ENCODE peak calls at places on chromosomes 16 and 17, in nine cellular contexts. O is GM23248, G is neuronal stem cell, U is neural progenitor cell, Q is K562, M is colonic mucosa, N is IMR-90, B is H9, R is PC-3. C is an unnamed sample.

GRCh38 chr16:67543036-67543435 is 14.4 kb downstream of the RIPOR1 start:
- DNase-seq in O (no peak), G (no peak), U (no peak), Q (no peak), M (no peak), N (no peak), B (no peak), R (no peak), C (no peak)

GRCh38 chr16:87233928-87234327 is 83.3 kb downstream of the C16orf95 start:
- DNase-seq in O (peak), G (no peak), U (peak), Q (peak), M (no peak), N (peak), B (peak), R (no peak), C (no peak)

GRCh38 chr17:13415877-13416416 is 185.8 kb downstream of the HS3ST3A1 start:
- DNase-seq in O (peak), G (no peak), U (no peak), Q (peak), M (peak), N (peak), B (no peak), R (peak), C (no peak)

GRCh38 chr16:11613381-11614303 is 26.9 kb upstream of the LITAF start:
- DNase-seq in O (no peak), G (no peak), U (no peak), Q (peak), M (peak), N (no peak), B (no peak), R (peak), C (peak)

GRCh38 chr16:22225060-22225459 is 19.0 kb downstream of the EEF2K start:
- DNase-seq in O (peak), G (no peak), U (no peak), Q (no peak), M (no peak), N (no peak), B (peak), R (no peak), C (no peak)

GRCh38 chr17:42849451-42850157 is 1.4 kb upstream of the AOC3 start:
- DNase-seq in O (peak), G (no peak), U (no peak), Q (no peak), M (no peak), N (no peak), B (no peak), R (no peak), C (peak)

GRCh38 chr17:36691606-36692005 is 90.2 kb downstream of the MRM1 start:
- DNase-seq in O (no peak), G (no peak), U (no peak), Q (no peak), M (no peak), N (no peak), B (no peak), R (no peak), C (no peak)

GRCh38 chr17:76265624-76266243 is 586 bp downstream of the UBALD2 start:
- DNase-seq in O (peak), G (peak), U (peak), Q (peak), M (peak), N (peak), B (no peak), R (peak), C (peak)

GRCh38 chr16:6977291-6977690 is 355.4 kb upstream of the RBFOX1 start:
- DNase-seq in O (no peak), G (no peak), U (no peak), Q (no peak), M (no peak), N (no peak), B (no peak), R (no peak), C (no peak)

DNA sequence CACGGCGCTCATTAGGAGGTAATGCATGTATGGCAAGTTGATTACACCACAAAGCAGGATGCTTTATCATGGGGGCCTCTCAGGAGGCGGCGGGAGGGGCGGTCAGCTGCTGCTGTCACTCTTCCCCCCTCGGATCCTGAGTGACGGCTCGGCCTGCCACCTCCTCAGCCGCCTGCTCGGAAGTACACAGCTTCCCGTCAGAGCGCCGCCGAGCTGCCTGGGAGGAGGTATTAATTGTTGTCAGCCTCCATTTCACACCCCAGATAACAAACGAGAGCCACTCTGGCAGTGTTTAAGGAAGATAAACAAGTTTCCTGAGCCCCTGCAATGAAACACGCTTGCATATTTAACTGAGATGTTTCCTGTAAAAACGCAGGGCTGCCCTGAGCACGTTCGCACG is 84.1 kb upstream of the IRX3 start:
- DNase-seq in O (no peak), G (no peak), U (peak), Q (peak), M (no peak), N (no peak), B (peak), R (no peak), C (no peak)
- H3K9ac ChIP-seq in O (no peak), G (no peak), U (no peak), Q (no peak), M (no peak), N (no peak), B (no peak), R (no peak), C (no peak)

GRCh38 chr17:27985736-27986394 is 56.6 kb upstream of the NLK start:
- DNase-seq in O (no peak), G (no peak), U (no peak), Q (no peak), M (no peak), N (no peak), B (no peak), R (no peak), C (no peak)

GRCh38 chr17:27985306-27985705 is 57.2 kb upstream of the NLK start:
- DNase-seq in O (no peak), G (no peak), U (no peak), Q (no peak), M (no peak), N (no peak), B (no peak), R (no peak), C (no peak)

GRCh38 chr17:27984404-27984803 is 58.1 kb upstream of the NLK start:
- DNase-seq in O (no peak), G (no peak), U (no peak), Q (no peak), M (no peak), N (no peak), B (no peak), R (no peak), C (no peak)

GRCh38 chr17:27983853-27984252 is 58.6 kb upstream of the NLK start:
- DNase-seq in O (no peak), G (no peak), U (no peak), Q (no peak), M (no peak), N (no peak), B (no peak), R (no peak), C (no peak)

DNA sequence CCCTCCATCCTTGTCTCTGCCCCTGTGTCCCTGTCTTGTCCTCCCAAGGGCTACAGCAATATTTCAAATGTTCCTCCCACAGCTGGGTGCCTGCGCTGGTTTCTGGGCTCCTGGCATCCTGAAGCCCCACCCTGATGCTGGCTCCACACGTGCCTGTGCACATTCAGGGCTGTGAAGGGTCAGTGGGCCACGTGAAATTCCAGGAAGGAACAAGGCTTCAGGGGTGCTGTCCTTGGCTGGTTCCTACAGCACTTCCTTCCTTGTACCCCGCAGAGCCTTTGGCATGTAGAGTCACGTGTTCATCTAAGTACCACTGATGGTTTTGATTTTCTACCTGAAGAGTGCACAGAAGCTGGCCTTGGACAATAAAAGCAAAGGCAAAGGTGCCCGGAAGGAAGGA is 57.7 kb upstream of the NLK start:
- DNase-seq in O (no peak), G (no peak), U (no peak), Q (no peak), M (no peak), N (no peak), B (no peak), R (no peak), C (peak)
- H3K27ac ChIP-seq in O (no peak), G (no peak), U (no peak), Q (peak), M (no peak), N (no peak), B (no peak), R (no peak), C (no peak)

DNA sequence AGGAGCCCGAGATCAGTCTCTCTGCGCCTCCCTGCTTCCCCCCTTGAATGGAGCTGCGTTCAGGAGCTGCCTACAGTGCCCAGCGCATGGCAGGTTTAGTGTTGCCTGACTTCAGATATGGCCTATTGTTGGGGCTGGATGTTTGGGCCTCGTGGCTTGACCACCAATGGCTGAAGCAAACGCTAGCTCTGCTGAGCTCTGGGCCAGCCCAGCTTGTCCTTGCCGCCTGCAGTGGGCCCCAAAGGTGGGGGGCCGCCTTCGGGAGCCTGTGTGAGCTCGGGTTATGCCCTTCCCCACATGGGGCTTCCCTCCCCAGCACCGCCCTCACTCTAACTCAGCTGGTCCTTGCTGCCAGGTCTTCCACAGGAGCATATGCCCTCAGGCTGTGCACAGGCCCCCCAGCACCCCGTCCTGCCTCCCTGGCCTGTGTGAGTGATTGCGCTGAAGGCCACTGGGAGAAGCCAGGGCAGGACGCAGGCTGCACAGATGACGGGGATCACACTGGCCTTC is 2.0 kb upstream of the METTL26 start:
- DNase-seq in O (no peak), G (no peak), U (no peak), Q (no peak), M (no peak), N (no peak), B (no peak), R (no peak), C (no peak)
- H3K9ac ChIP-seq in O (no peak), G (peak), U (no peak), Q (peak), M (peak), N (no peak), B (no peak), R (no peak), C (no peak)

DNA sequence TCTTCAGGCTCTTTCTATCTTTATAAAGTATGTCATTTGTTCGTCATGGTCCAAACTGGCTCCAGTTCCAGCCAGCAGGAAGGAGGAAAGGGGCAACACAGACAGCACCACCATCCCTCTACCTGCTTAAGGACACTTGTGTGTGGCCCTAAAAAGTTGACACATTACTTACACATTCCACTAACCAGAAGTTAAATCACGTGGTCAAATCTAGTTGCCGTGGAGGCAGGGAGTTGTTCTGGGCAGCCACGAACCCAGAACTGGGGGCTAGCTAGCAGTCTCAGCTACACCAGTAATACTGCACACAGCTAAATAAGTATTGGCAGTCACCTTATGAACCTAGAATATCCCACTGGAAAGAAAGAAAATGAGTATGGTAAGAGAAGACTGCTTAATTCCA is 104.2 kb downstream of the SNX11 start:
- DNase-seq in O (no peak), G (no peak), U (no peak), Q (no peak), M (no peak), N (no peak), B (no peak), R (no peak), C (no peak)
- H3K27ac ChIP-seq in O (no peak), G (no peak), U (no peak), Q (no peak), M (no peak), N (no peak), B (no peak), R (no peak), C (no peak)

GRCh38 chr17:7912927-7913524 is 3.1 kb downstream of the RNF227 start:
- DNase-seq in O (peak), G (peak), U (peak), Q (peak), M (peak), N (peak), B (peak), R (peak), C (no peak)

GRCh38 chr17:7914771-7915610 is 1.1 kb downstream of the RNF227 start:
- DNase-seq in O (peak), G (no peak), U (no peak), Q (no peak), M (no peak), N (peak), B (no peak), R (peak), C (no peak)

GRCh38 chr17:7916383-7916677 is 241 bp upstream of the RNF227 start:
- DNase-seq in O (no peak), G (no peak), U (no peak), Q (no peak), M (no peak), N (no peak), B (no peak), R (no peak), C (no peak)

GRCh38 chr17:7915611-7916382 is at the start of gene RNF227:
- DNase-seq in O (peak), G (peak), U (peak), Q (peak), M (peak), N (peak), B (peak), R (peak), C (peak)

DNA sequence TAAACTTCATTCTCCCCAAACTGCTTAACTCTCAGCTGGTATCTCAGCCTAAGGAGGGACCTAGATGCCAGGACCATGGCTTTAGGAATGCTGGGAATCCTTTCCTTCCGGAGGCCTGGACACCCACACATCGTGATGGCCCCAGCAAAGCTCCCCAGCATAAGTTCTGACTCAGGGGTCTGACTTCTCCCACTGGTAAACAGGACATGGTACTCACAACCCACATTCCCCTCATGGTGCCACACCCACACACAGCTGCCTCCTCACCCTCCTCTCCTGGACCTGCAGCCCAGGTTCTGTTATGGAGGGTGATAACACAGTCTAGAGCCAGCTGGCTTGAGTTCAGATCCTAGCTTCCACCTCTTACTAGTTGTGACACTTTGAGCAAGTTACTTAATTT is 710 bp upstream of the RNF227 start:
- DNase-seq in O (peak), G (no peak), U (no peak), Q (no peak), M (no peak), N (peak), B (no peak), R (no peak), C (no peak)
- H3K9ac ChIP-seq in O (peak), G (no peak), U (no peak), Q (peak), M (no peak), N (no peak), B (no peak), R (no peak), C (peak)

DNA sequence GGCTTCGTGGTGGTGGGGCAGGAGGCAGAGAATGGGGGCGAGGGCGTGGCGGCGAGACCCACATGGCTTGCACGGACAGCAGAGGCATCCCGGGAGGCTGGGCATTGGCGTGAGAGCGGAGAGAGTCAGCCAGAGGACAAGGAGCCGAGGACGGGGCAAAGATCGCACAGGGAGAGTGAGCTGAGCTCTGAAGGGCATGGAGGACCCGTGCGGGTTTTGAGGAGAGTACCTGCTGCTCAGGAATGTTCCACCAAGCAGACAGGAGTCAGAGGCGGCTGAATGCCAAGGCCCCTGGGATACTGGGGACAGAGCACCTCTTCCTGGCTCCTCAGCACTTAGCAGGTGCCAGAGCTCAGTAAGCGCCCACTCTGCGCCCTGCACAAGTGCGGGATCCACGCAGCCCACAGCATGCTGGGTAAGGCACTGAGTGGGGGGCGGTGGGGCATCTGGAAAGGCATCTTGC is 47.8 kb downstream of the ARHGAP27 start:
- DNase-seq in O (no peak), G (no peak), U (no peak), Q (no peak), M (no peak), N (no peak), B (peak), R (no peak), C (no peak)
- H3K27ac ChIP-seq in O (no peak), G (no peak), U (no peak), Q (no peak), M (no peak), N (no peak), B (no peak), R (no peak), C (no peak)

GRCh38 chr17:57916925-57917858 is 38.0 kb downstream of the CUEDC1 start:
- DNase-seq in O (no peak), G (no peak), U (no peak), Q (no peak), M (no peak), N (no peak), B (no peak), R (peak), C (no peak)

GRCh38 chr17:57915532-57915931 is 39.7 kb downstream of the CUEDC1 start:
- DNase-seq in O (no peak), G (no peak), U (peak), Q (no peak), M (no peak), N (peak), B (no peak), R (no peak), C (no peak)

GRCh38 chr17:57918017-57918895 is 37.0 kb downstream of the CUEDC1 start:
- DNase-seq in O (peak), G (no peak), U (peak), Q (no peak), M (no peak), N (peak), B (no peak), R (peak), C (no peak)

GRCh38 chr17:57914274-57915147 is 40.7 kb downstream of the CUEDC1 start:
- DNase-seq in O (no peak), G (no peak), U (no peak), Q (no peak), M (no peak), N (no peak), B (no peak), R (no peak), C (no peak)

DNA sequence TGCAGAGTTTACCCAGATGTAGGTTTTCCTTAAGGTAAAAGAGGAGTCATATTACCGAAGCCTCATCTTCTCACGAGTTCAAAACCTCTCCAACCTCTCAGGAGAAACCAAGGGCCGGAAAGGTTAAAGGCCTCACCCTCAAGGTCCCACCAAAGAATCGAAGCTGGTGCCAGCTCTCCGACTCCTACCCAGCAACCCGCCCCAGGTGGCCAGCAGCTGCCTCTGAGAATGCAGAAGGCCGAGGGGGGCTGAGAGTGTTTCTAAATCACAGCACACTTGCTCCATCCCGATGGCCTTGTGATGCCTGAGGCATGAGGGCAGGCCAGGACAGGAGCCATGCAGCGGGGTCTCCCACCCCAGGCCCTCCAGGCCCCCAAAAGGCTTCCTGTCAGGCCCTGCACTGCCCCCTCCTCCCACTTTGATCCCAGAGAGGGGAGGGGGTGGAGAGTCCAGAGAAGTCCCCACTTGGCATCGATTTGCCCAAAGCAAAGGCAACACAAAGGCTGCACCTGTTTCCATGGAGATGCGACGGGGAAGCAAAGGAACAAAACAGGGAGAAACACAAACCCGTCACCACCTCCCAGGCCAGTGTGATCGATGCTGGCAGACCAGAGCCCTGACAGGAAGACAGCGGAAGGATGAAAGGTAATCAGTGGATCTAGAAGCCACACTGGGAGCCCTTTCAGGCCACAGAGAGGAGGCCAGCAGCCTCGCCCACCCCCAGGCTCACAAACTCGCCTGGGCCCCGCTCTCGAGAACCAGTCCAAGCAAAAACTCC is 39.0 kb downstream of the CUEDC1 start:
- DNase-seq in O (no peak), G (peak), U (peak), Q (no peak), M (no peak), N (peak), B (peak), R (no peak), C (no peak)
- H3K9ac ChIP-seq in O (no peak), G (no peak), U (no peak), Q (no peak), M (peak), N (no peak), B (no peak), R (no peak), C (no peak)

C was measured in kidney.